ENCODE peak calls at places on chromosome 15, in five cellular contexts. I, R, E, J and O are unnamed samples.

GRCh38 chr15:42612367-42612912 is 37.0 kb downstream of the STARD9 start:
- DNase-seq in R (no peak), J (no peak), I (no peak), E (no peak), O (peak; percentile 49)

GRCh38 chr15:74307827-74308642 is 59.4 kb downstream of the CYP11A1 start:
- DNase-seq in I (peak; percentile 47), R (peak; percentile 76), J (no peak), E (peak; percentile 41), O (no peak)

GRCh38 chr15:67240235-67241131 is 14.0 kb downstream of the AAGAB start:
- DNase-seq in J (no peak), I (peak; percentile 46), R (no peak), E (no peak), O (no peak)

GRCh38 chr15:60128000-60128376 is 123.9 kb downstream of the FOXB1 start:
- DNase-seq in E (no peak), J (no peak), R (no peak), I (no peak), O (no peak)

GRCh38 chr15:76678766-76679165 is 226.4 kb downstream of the SCAPER start:
- DNase-seq in I (no peak), R (no peak), J (no peak), E (no peak), O (no peak)

GRCh38 chr15:23566070-23567050 is 886 bp downstream of the MKRN3 start:
- DNase-seq in R (no peak), E (peak; percentile 11), I (no peak), J (peak; percentile 50), O (no peak)

GRCh38 chr15:95624616-95625361 is 705.7 kb upstream of the NR2F2 start:
- DNase-seq in R (no peak), E (no peak), J (no peak), I (no peak), O (no peak)

GRCh38 chr15:60005352-60006202 is 1.5 kb downstream of the FOXB1 start:
- DNase-seq in E (no peak), J (no peak), R (no peak), I (no peak), O (no peak)

GRCh38 chr15:36757189-36757814 is 177.9 kb downstream of the CDIN1 start:
- DNase-seq in I (peak; percentile 75), E (no peak), J (peak; percentile 69), R (no peak), O (no peak)

GRCh38 chr15:63601727-63602185 is 4.6 kb downstream of the FBXL22 start:
- DNase-seq in R (no peak), J (no peak), I (no peak), E (no peak), O (no peak)

GRCh38 chr15:41967506-41968206 is 4.7 kb downstream of the EHD4 start:
- DNase-seq in E (no peak), I (peak; percentile 60), J (peak; percentile 30), R (peak; percentile 70), O (no peak)

GRCh38 chr15:45224596-45225217 is 27.3 kb upstream of the SLC28A2 start:
- DNase-seq in E (no peak), I (no peak), R (no peak), J (no peak), O (no peak)

GRCh38 chr15:67110400-67110799 is 45.0 kb downstream of the SMAD3 start:
- DNase-seq in E (no peak), J (no peak), I (no peak), R (no peak), O (no peak)

GRCh38 chr15:29616512-29616911 is 205.8 kb downstream of the TJP1 start:
- DNase-seq in E (no peak), I (peak; percentile 8), R (no peak), J (no peak), O (no peak)

GRCh38 chr15:88491158-88491557 is 23.6 kb downstream of the MRPS11 start:
- DNase-seq in J (no peak), R (no peak), I (no peak), E (no peak), O (no peak)

GRCh38 chr15:82823049-82823448 is 13.6 kb downstream of the WHAMM start:
- DNase-seq in E (no peak), R (no peak), J (no peak), I (no peak), O (no peak)

GRCh38 chr15:40238927-40239591 is at the start of gene PAK6:
- DNase-seq in E (no peak), R (no peak), I (peak; percentile 91), J (no peak), O (peak; percentile 80)

GRCh38 chr15:78004919-78005634 is 72.4 kb downstream of the TBC1D2B start:
- DNase-seq in E (peak; percentile 80), I (peak; percentile 75), R (peak; percentile 93), J (no peak), O (no peak)
- TF ChIP-seq CTCF in E (peak; percentile 37), I (peak; percentile 7), R (no peak), J (no peak), O (peak; percentile 19)

DNA sequence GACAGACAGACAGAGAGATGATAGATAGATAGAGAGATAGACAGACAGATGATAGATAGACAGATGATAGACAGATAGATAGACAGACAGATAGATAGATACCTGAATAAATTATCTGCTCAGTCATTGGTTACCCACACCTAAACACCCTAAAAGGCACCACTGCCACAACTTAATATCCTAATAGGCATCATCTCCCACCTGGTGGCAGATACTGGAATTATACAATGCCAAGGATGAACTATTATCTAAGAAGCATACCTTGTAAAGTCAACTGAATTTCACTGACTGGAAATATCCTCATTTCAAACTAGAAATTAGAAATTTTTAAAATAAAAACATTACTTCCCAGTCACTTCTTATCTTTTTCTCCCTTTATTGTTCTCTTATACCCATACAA is 19.4 kb upstream of the ATP8B4 start:
- DNase-seq in R (no peak), E (no peak), J (no peak), I (no peak), O (no peak)
- TF ChIP-seq CTCF in R (no peak), E (no peak), J (no peak), I (peak; percentile 12), O (no peak)

GRCh38 chr15:68389041-68389930 is 42.7 kb downstream of the ITGA11 start:
- DNase-seq in R (peak; percentile 21), I (no peak), J (no peak), E (no peak), O (peak; percentile 70)
- TF ChIP-seq CTCF in R (no peak), I (no peak), J (no peak), E (no peak), O (no peak)

DNA sequence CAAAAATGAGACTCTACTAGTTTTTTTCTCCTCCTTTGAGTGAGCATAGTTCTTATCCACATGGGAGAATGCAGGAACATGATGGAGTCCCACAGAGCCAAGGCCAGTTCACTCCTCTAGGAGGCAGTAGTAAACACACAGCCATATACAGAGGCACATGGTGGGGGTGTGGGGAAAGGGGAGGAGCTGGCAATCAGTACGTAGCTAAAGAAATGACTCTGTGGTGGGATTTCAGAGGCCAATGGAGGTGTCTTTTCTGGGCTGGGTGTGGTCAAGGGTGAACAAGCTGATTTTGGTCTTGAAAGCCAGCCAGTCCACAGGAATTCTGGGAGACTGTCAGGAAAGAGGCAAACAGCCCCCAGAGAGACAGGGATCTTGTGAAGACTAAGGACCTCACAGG is 6.6 kb upstream of the RAB11A start:
- DNase-seq in E (no peak), J (no peak), I (peak; percentile 54), R (no peak), O (no peak)
- TF ChIP-seq CTCF in E (peak; percentile 24), J (peak; percentile 54), I (peak; percentile 36), R (no peak), O (peak; percentile 46)

DNA sequence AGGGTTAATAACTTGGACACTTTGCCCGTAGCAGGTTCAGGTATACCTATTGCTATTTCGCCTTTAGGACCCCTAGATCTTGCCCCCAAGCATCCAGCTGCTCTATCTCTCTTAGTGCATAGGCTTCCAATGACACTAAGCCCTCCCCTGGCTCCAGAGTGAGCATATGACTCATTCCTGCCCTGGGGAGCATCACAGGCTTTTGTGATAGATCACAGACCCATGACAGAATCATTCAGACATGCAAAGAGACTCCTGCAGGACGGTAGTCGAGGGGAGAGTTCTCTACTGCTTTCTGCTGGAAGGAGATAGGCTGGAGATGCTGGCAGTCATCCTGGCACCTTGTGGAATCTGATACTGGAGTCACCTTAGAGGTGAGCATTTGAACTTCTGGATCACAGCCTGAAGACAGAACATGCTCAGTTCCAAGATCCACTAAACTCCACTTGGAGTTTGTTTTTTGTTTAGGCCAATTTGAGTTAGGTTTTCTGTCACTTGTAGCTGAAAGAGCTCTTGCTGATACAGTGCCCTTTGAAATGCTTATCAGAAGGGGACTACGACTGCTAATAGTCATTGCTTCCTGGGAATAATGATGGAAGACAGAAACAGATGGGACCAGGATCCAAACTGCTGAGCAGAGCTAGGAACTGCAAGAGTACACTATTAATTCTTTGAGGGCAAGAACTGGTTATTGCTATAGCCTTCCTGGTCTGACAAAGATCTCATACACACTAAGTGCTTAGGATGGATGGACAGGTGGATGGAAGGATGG is 11.0 kb downstream of the LYSMD2 start:
- DNase-seq in J (no peak), R (no peak), I (peak; percentile 95), E (peak; percentile 17), O (no peak)
- TF ChIP-seq CTCF in J (no peak), R (no peak), I (no peak), E (no peak), O (no peak)

DNA sequence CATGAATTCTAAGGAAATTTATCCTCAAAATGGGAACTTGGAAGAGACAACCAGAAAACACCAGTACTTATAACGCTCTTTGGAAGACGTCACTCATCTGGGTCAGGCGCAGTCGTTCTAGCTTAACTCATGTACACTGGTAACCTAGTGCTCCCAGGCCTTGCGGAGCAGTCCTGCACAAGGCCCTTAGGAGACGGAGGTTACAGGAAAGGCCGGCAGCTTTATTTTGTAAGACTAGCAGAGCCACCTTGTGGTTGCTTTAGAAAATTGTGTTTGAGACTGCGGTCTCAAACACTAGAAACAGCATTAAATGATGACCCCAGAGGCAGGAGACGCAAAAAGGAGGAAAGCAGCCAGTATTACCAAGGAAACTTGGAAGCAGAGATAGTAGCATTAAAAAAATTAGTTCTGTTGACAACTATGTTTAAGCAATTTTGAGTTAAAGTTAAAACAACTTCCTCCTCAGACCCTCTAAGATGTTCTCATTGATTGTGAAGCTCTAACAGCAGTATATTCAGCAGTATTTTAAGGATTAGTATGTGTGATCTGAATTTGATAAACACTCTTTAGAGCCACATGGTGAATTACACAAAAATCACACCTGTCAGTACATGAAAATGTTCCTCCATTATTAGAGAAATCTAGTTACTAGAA is 141.9 kb upstream of the C2CD4B start:
- DNase-seq in I (peak; percentile 61), E (peak; percentile 27), J (no peak), R (no peak), O (no peak)
- TF ChIP-seq CTCF in I (peak; percentile 65), E (peak; percentile 75), J (peak; percentile 22), R (peak; percentile 61), O (peak; percentile 84)

DNA sequence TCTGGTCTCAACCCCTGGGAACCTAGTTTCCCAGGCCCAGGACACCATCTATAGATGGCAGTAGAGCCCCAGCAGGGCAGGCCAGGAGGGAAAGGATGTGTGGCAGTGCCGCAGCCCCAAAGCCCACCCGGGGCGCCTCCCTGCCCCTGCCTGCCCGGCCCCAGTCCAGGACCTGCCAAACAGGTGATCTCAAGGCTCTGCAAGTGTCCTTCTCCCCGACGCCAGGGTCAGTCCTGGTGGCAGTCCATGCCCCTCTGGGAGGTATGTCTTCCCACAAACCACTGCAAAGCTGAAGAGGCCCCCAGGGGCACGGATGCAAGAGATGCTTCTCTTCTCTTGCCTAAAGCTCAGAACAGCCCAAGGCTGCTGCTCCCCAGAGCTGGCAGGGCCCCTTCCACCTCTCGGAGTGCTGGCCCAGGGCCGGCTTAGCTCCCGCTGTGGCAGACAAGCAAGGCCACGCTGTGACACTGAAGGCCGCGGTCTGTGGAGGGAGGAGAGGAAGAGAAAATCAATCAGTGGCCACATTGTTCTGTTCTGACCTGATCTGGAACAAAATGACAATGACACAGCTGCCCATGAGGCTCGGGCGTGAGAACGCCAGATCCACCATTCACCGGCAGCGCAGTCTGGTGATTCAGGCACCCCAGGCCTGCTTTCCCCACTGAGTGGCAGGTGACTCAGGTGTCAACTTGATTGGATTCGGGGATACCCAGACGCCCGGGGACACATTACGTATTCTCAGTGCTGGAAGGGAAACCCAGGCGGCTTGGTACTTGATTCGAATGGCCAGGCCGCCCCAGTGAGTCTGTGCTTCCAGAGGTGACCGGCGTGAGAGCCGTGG is 34.0 kb downstream of the KLHL25 start:
- DNase-seq in R (no peak), I (no peak), E (no peak), J (no peak), O (no peak)
- TF ChIP-seq CTCF in R (no peak), I (no peak), E (peak; percentile 38), J (no peak), O (no peak)